ENCODE peak calls at places on chromosomes 13 and 19, in five cellular contexts. One of them, this sample, is unnamed.

GRCh38 chr13:111948281-111948680 is 118.7 kb upstream of the SOX1 start:
- DNase-seq in naive thymus-derived CD8-positive, alpha-beta T cell: no peak
- DNase-seq in fibroblast of the conjunctiva: no peak
- DNase-seq in pancreas: no peak
- DNase-seq in A549: no peak
- DNase-seq in this sample: no peak

GRCh38 chr19:58040751-58041525 is 7.1 kb downstream of the ZSCAN1 start:
- DNase-seq in naive thymus-derived CD8-positive, alpha-beta T cell: no peak
- DNase-seq in fibroblast of the conjunctiva: no peak
- DNase-seq in pancreas: no peak
- DNase-seq in A549: no peak
- DNase-seq in this sample: no peak

GRCh38 chr13:51829236-51829899 is 15.6 kb downstream of the TMEM272 start:
- DNase-seq in naive thymus-derived CD8-positive, alpha-beta T cell: no peak
- DNase-seq in fibroblast of the conjunctiva: no peak
- DNase-seq in pancreas: no peak
- DNase-seq in A549: no peak
- DNase-seq in this sample: no peak

GRCh38 chr13:84037937-84038464 is 155.7 kb upstream of the SLITRK1 start:
- DNase-seq in naive thymus-derived CD8-positive, alpha-beta T cell: no peak
- DNase-seq in fibroblast of the conjunctiva: no peak
- DNase-seq in pancreas: no peak
- DNase-seq in A549: no peak
- DNase-seq in this sample: no peak

GRCh38 chr13:96940961-96941360 is 53.3 kb downstream of the OXGR1 start:
- DNase-seq in naive thymus-derived CD8-positive, alpha-beta T cell: no peak
- DNase-seq in fibroblast of the conjunctiva: no peak
- DNase-seq in pancreas: no peak
- DNase-seq in A549: no peak
- DNase-seq in this sample: no peak

GRCh38 chr19:56507446-56508281 is at the start of gene ZNF471:
- DNase-seq in naive thymus-derived CD8-positive, alpha-beta T cell: peak
- DNase-seq in fibroblast of the conjunctiva: peak
- DNase-seq in pancreas: peak
- DNase-seq in A549: peak
- DNase-seq in this sample: peak

GRCh38 chr19:6232567-6232966 is 47.2 kb downstream of the MLLT1 start:
- DNase-seq in naive thymus-derived CD8-positive, alpha-beta T cell: no peak
- DNase-seq in fibroblast of the conjunctiva: peak
- DNase-seq in pancreas: no peak
- DNase-seq in A549: no peak
- DNase-seq in this sample: no peak

GRCh38 chr13:41562083-41562482 is 104.7 kb downstream of the RGCC start:
- DNase-seq in naive thymus-derived CD8-positive, alpha-beta T cell: no peak
- DNase-seq in fibroblast of the conjunctiva: peak
- DNase-seq in pancreas: no peak
- DNase-seq in A549: no peak
- DNase-seq in this sample: no peak

GRCh38 chr19:13051581-13052165 is 51.0 kb downstream of the LYL1 start:
- DNase-seq in naive thymus-derived CD8-positive, alpha-beta T cell: peak
- DNase-seq in fibroblast of the conjunctiva: no peak
- DNase-seq in pancreas: peak
- DNase-seq in A549: peak
- DNase-seq in this sample: no peak

GRCh38 chr19:17555929-17556813 is 722 bp downstream of the COLGALT1 start:
- DNase-seq in naive thymus-derived CD8-positive, alpha-beta T cell: no peak
- DNase-seq in fibroblast of the conjunctiva: peak
- DNase-seq in pancreas: peak
- DNase-seq in A549: peak
- DNase-seq in this sample: no peak

GRCh38 chr13:73519720-73520119 is 460.9 kb downstream of the KLF5 start:
- DNase-seq in naive thymus-derived CD8-positive, alpha-beta T cell: no peak
- DNase-seq in fibroblast of the conjunctiva: no peak
- DNase-seq in pancreas: no peak
- DNase-seq in A549: no peak
- DNase-seq in this sample: no peak

GRCh38 chr19:4369109-4369887 is 25.9 kb downstream of the MPND start:
- DNase-seq in naive thymus-derived CD8-positive, alpha-beta T cell: peak
- DNase-seq in fibroblast of the conjunctiva: no peak
- DNase-seq in pancreas: peak
- DNase-seq in A549: no peak
- DNase-seq in this sample: peak

GRCh38 chr19:11177592-11177991 is 19.8 kb downstream of the KANK2 start:
- DNase-seq in naive thymus-derived CD8-positive, alpha-beta T cell: no peak
- DNase-seq in fibroblast of the conjunctiva: no peak
- DNase-seq in pancreas: no peak
- DNase-seq in A549: no peak
- DNase-seq in this sample: no peak

GRCh38 chr19:46606681-46607440 is 5.7 kb downstream of the CALM3 start:
- DNase-seq in naive thymus-derived CD8-positive, alpha-beta T cell: no peak
- DNase-seq in fibroblast of the conjunctiva: no peak
- DNase-seq in pancreas: no peak
- DNase-seq in A549: no peak
- DNase-seq in this sample: no peak

GRCh38 chr19:46924874-46925547 is 64.2 kb downstream of the ARHGAP35 start:
- DNase-seq in naive thymus-derived CD8-positive, alpha-beta T cell: no peak
- DNase-seq in fibroblast of the conjunctiva: no peak
- DNase-seq in pancreas: no peak
- DNase-seq in A549: peak
- DNase-seq in this sample: no peak

GRCh38 chr19:57280913-57281425 is 684 bp downstream of the ZNF460 start:
- DNase-seq in naive thymus-derived CD8-positive, alpha-beta T cell: peak
- DNase-seq in fibroblast of the conjunctiva: no peak
- DNase-seq in pancreas: peak
- DNase-seq in A549: peak
- DNase-seq in this sample: no peak

GRCh38 chr19:39845621-39846175 is 481 bp downstream of the FBL start:
- DNase-seq in naive thymus-derived CD8-positive, alpha-beta T cell: no peak
- DNase-seq in fibroblast of the conjunctiva: no peak
- DNase-seq in pancreas: no peak
- DNase-seq in A549: no peak
- DNase-seq in this sample: no peak

This sample was measured in CD4-positive, alpha-beta T cell.